ENCODE peak calls at places on chromosomes 2 and 18, in seven cellular contexts. L, Q, D, A, H, W and V are unnamed samples. For H3K4me1, the result is how much of the 10 kb centered on the place peaks cover.

GRCh38 chr2:139031722-139032121 is 251.5 kb upstream of the NXPH2 start:
- DNase-seq in H (no peak), Q (no peak), A (peak), L (no peak), W (peak), D (no peak), V (peak)

GRCh38 chr2:99890616-99891259 is 251.7 kb downstream of the AFF3 start:
- DNase-seq in H (no peak), Q (no peak), W (no peak), A (no peak), D (no peak), L (no peak), V (no peak)

GRCh38 chr2:16007167-16007934 is 67.0 kb downstream of the MYCN start:
- DNase-seq in Q (no peak), L (no peak), D (no peak), H (no peak), W (no peak), A (no peak), V (no peak)

GRCh38 chr18:76935722-76936337 is 113.5 kb downstream of the ZNF236 start:
- DNase-seq in Q (no peak), A (no peak), L (no peak), W (no peak), D (no peak), H (no peak), V (no peak)

GRCh38 chr2:113052767-113053166 is at the start of gene IL36B:
- DNase-seq in Q (no peak), D (no peak), W (no peak), A (no peak), H (no peak), L (no peak), V (no peak)

GRCh38 chr2:129758461-129759185 is 220.8 kb upstream of the RAB6C start:
- DNase-seq in L (no peak), W (no peak), A (peak), D (no peak), H (peak), Q (peak), V (no peak)

GRCh38 chr2:18626958-18627650 is 37.7 kb upstream of the NT5C1B start:
- DNase-seq in Q (no peak), H (no peak), L (no peak), D (peak), W (no peak), A (no peak), V (no peak)

GRCh38 chr2:129847043-129847442 is 132.4 kb upstream of the RAB6C start:
- DNase-seq in W (no peak), H (no peak), Q (no peak), A (no peak), L (no peak), D (no peak), V (no peak)

GRCh38 chr2:83972123-83972522 is 487.0 kb downstream of the SUCLG1 start:
- DNase-seq in W (no peak), L (no peak), A (peak), H (no peak), Q (no peak), D (no peak), V (no peak)

GRCh38 chr2:41199320-41199719 is 747.4 kb upstream of the SLC8A1 start:
- DNase-seq in L (no peak), A (no peak), Q (no peak), W (no peak), H (no peak), D (no peak), V (no peak)

GRCh38 chr18:12890500-12890899 is 6.5 kb upstream of the PTPN2 start:
- DNase-seq in A (peak), H (no peak), W (no peak), L (no peak), D (no peak), Q (no peak), V (no peak)

GRCh38 chr18:59707306-59707705 is 10.1 kb upstream of the CCBE1 start:
- DNase-seq in L (no peak), Q (no peak), H (no peak), W (no peak), A (no peak), D (no peak), V (no peak)

GRCh38 chr2:209121691-209122090 is 302.2 kb upstream of the MAP2 start:
- DNase-seq in A (no peak), L (no peak), W (no peak), Q (no peak), D (no peak), H (no peak), V (no peak)

GRCh38 chr2:44628297-44628696 is 266.6 kb downstream of the CAMKMT start:
- DNase-seq in Q (no peak), D (no peak), W (no peak), A (no peak), L (no peak), H (no peak), V (no peak)

GRCh38 chr2:125959047-125959446 is 696.9 kb upstream of the GYPC start:
- DNase-seq in H (no peak), W (no peak), D (no peak), A (peak), Q (no peak), L (no peak), V (no peak)

GRCh38 chr18:13400636-13401315 is 182.2 kb downstream of the LDLRAD4 start:
- DNase-seq in A (no peak), Q (no peak), W (no peak), L (no peak), D (no peak), H (no peak), V (no peak)

GRCh38 chr18:36636237-36636792 is 192.5 kb downstream of the TPGS2 start:
- DNase-seq in D (no peak), L (peak), A (no peak), Q (no peak), H (no peak), W (no peak), V (no peak)

GRCh38 chr2:241777686-241778627 is 1.3 kb downstream of the GAL3ST2 start:
- DNase-seq in A (no peak), W (no peak), D (no peak), H (no peak), L (no peak), Q (no peak), V (no peak)

GRCh38 chr2:46535360-46535759 is 56.0 kb downstream of the TMEM247 start:
- DNase-seq in D (no peak), Q (no peak), A (no peak), H (no peak), L (no peak), W (no peak), V (no peak)

GRCh38 chr2:158841839-158842238 is 46.7 kb downstream of the DAPL1 start:
- DNase-seq in H (no peak), L (peak), D (peak), W (no peak), Q (no peak), A (no peak), V (no peak)

GRCh38 chr2:191593622-191594416 is 84.1 kb upstream of the NABP1 start:
- DNase-seq in A (no peak), Q (no peak), W (no peak), D (no peak), H (no peak), L (peak), V (no peak)

GRCh38 chr2:196801578-196801977 is 2.1 kb upstream of the GTF3C3 start:
- DNase-seq in H (no peak), A (no peak), D (no peak), L (peak), Q (no peak), W (no peak), V (no peak)

GRCh38 chr18:78080761-78081160 is 831.1 kb downstream of the GALR1 start:
- DNase-seq in L (no peak), D (no peak), H (no peak), A (no peak), W (no peak), Q (no peak), V (no peak)

GRCh38 chr2:64104944-64105343 is 39.3 kb downstream of the PELI1 start:
- DNase-seq in W (no peak), Q (no peak), D (no peak), A (no peak), H (no peak), L (no peak), V (no peak)

GRCh38 chr18:35811896-35812295 is 160.6 kb upstream of the RMP24 start:
- DNase-seq in H (no peak), L (no peak), D (no peak), A (no peak), W (no peak), Q (no peak), V (no peak)

DNA sequence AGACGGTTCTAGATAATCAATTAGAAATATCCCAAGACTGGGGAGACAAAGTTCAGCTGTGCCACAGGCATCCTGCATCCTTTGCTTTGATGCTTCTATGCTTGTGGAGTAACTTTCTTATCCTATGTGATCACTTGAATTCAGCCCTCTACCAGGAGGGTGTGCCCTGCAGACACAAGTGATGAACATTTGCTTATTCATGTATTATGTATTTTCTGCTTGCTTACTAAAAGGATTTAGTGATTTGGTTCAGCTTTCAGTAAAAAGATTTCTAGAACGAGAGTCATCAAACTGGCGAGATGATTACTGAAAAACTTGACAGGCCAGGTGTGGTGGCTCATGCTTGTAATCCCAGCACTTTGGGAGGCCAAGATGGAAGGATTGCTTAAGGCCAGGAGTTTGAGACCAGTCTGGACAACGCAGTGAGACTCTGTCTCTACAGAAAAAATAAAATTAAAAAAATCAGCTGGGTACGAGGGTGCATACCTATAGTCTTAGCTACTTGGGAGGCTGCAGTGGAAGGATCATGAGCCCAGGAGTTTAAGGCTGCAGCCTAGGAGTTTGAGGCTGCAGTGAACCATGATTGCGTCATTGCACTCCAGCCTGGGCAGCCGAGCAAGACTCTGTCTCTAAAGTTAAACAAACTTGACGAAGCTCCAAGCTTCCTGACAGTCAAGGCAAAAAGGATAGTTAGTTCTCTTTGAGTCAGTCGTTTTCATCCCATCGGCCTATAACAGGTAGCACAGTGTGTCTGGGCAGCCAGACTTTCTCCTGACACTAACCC is 13.3 kb downstream of the HK2 start:
- DNase-seq in W (no peak), H (no peak), A (no peak), L (peak), D (no peak), Q (no peak), V (no peak)
- H3K4me1 ChIP-seq in W (under half), H (under half), A (half or more), L (half or more), D (half or more), Q (half or more), V (under half)

GRCh38 chr2:160649698-160650097 is 156.1 kb upstream of the RBMS1 start:
- DNase-seq in L (no peak), W (no peak), D (no peak), H (no peak), Q (no peak), A (no peak), V (no peak)

GRCh38 chr2:160650196-160651108 is 156.8 kb upstream of the RBMS1 start:
- DNase-seq in Q (no peak), W (no peak), A (no peak), L (no peak), D (no peak), H (no peak), V (no peak)

GRCh38 chr2:160651416-160652200 is 158.0 kb upstream of the RBMS1 start:
- DNase-seq in H (no peak), D (peak), A (no peak), L (peak), Q (no peak), W (no peak), V (no peak)

GRCh38 chr2:160646684-160647444 is 153.3 kb upstream of the RBMS1 start:
- DNase-seq in D (no peak), W (no peak), Q (no peak), A (peak), H (no peak), L (no peak), V (no peak)

DNA sequence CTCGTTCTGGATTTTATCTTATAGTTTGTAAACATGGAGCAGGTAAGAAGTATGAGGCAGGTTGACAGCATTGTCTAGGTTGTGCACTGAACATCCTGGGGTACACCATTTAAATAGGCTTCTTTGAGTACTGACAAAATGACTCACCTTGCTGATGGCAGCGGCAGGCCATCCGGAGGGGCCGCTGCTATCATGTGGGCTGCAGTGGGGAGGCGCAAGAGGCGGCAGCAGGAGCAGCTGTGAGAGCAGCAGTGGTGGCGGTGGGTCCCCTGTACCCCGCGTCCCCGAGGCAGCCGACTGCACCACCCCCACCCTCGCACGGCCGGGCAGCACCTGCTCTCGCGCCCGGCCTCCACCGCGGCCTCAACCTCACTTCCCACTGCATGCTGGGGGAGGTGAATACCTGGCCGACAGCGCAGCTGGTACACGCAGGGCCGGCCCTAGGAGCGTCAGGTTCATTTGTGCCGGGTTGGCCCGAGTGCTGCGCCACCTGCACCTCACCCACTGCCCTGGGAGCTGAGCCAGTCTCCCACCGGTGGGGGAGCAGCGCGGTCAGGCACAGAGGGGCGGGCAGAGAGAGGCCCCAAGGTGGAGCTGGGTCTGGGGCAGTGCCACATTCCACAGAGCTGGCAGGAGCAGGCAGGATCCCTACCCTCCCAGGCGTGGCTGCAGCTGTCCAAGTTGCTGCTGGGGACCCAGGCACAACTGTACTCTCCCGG is 154.5 kb upstream of the RBMS1 start:
- DNase-seq in L (no peak), H (no peak), Q (no peak), D (no peak), A (no peak), W (no peak), V (no peak)
- H3K4me3 ChIP-seq in L (no peak), H (no peak), Q (no peak), D (no peak), A (no peak), W (no peak), V (no peak)

GRCh38 chr18:62751341-62751821 is 36.0 kb downstream of the PHLPP1 start:
- DNase-seq in Q (no peak), A (peak), L (peak), H (no peak), W (no peak), D (peak), V (peak)
- H3K27ac ChIP-seq in Q (no peak), A (peak), L (no peak), H (peak), W (no peak), D (no peak), V (no peak)

DNA sequence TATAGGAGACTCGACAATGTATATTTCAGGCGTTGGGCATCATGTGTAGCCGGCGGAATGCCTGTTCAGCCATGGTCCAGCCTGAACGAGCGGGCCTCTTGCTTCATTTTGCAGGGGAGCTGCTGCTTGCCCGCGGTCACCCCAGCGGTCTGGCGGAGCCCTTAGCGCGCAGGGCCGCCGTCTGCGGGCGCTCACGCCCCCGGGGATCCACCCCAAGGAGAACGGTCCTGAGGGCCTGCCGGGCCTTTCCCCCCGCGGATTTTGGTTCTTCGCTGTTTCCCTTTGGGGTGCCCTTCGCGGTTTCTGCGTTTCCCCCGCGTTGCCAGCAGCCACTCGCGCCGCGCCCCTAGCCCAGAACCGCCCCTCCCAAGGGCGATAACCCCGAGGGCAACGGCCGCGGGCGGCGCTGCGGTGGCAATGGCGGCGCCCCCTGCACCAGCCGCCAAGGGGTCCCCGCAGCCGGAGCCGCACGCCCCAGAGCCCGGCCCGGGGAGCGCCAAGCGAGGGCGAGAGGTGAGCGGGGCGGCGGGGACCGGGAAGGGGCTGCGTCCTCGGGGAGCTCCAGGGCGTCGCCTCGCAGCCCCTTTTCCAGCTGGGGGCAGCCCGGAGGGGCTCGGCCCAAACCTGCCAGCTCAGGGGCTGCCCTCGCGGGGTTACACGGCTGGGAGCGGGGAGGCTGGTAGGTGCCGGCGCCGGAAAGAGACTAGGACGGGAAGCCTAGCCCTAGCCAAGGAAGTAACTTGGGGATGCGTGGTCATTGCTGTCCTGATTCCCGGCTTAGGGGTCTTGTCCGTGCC is at the start of gene MFSD2B:
- DNase-seq in H (no peak), W (no peak), Q (no peak), L (no peak), A (peak), D (peak), V (no peak)
- H3K4me1 ChIP-seq in H (under half), W (under half), Q (under half), L (under half), A (under half), D (under half), V (under half)

GRCh38 chr2:221129657-221130056 is 442.4 kb downstream of the EPHA4 start:
- DNase-seq in D (no peak), L (no peak), A (no peak), H (no peak), Q (no peak), W (no peak), V (peak)

GRCh38 chr2:221125691-221126090 is 446.4 kb downstream of the EPHA4 start:
- DNase-seq in W (no peak), A (no peak), D (no peak), Q (no peak), L (peak), H (no peak), V (no peak)

GRCh38 chr2:221120643-221121042 is 451.5 kb downstream of the EPHA4 start:
- DNase-seq in W (no peak), Q (no peak), A (no peak), H (no peak), L (no peak), D (no peak), V (no peak)

GRCh38 chr2:221123396-221123795 is 448.7 kb downstream of the EPHA4 start:
- DNase-seq in Q (no peak), A (no peak), W (no peak), L (no peak), H (no peak), D (no peak), V (no peak)

GRCh38 chr2:221124542-221125235 is 447.4 kb downstream of the EPHA4 start:
- DNase-seq in W (no peak), Q (no peak), A (peak), D (no peak), H (no peak), L (no peak), V (peak)
- H3K4me3 ChIP-seq in W (no peak), Q (no peak), A (no peak), D (no peak), H (no peak), L (no peak), V (no peak)

DNA sequence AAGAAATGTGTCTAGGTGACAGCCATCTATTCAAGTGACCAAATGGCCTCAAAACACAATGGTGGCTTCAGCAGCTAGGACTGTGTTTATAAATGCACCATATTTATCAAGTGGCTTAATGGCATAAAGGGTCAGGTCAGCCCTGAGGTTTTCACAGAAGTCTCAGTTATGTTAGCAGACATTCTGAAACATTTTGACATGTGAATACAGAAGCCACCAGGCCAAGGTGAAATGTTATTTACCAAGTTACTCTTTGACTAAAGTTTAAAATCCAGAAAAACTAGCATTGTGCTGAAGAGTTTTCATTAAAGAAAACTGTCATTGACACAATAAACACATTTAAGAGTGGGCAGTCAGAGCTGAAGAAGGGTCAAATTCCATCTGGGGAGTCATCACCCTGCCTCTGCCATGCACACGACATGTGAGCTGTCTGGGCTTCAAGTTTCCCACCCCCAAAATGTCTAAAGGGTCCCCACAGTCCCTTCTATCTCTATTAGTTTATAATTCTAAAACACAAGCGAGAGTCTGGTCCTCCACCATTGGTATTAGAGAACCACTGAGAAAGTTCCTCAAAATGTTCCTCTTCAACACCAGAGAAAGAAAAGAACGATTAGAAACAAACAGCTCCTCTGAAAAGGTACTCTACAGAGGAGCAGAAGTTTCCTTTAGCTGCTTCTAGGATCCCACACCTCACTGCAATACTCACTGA is 77.5 kb upstream of the FZD5 start:
- DNase-seq in D (no peak), W (no peak), Q (no peak), L (no peak), A (no peak), H (no peak), V (no peak)
- H3K27ac ChIP-seq in D (no peak), W (no peak), Q (no peak), L (no peak), A (peak), H (no peak), V (no peak)

DNA sequence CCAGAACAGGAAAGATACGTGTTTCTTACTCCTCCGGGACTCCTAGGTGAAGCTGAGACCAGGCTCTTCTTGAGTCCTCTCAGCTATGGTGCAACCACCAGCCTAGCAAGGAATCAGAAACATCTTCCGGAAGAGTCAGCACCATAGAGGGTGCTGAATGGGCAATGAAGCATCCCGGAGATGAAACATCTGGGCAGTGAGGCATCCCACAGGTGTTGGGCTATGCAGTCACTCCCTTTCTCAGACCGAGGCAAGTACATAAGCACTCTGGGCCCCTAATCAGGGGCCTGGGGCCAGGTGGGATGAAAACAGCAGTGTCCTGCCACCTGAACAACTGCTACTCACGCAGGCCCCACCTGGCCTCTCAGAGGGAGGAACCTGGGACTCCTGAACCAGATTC is 1.4 kb upstream of the CAPN10 start:
- DNase-seq in H (no peak), L (no peak), W (no peak), A (no peak), D (no peak), Q (no peak), V (no peak)
- H3K4me1 ChIP-seq in H (under half), L (under half), W (under half), A (under half), D (under half), Q (under half), V (under half)